ENCODE peak calls at places on chromosomes 3 and 15, in nine cellular contexts. N is pancreas; G is CD8-positive, alpha-beta T cell; L is H1; X is GM12864; Z is neural progenitor cell; E is choroid plexus epithelial cell; I is A673; S is AG09309. F is an unnamed sample.

GRCh38 chr3:170413291-170413690 is 5.4 kb upstream of the CLDN11 start:
- DNase-seq in N (no peak), G (no peak), L (no peak), X (no peak), Z (no peak), E (no peak), I (no peak), S (no peak), F (no peak)

GRCh38 chr3:52080830-52081719 is 24.7 kb upstream of the DUSP7 start:
- DNase-seq in N (peak; percentile 14), G (no peak), L (no peak), X (no peak), Z (no peak), E (no peak), I (no peak), S (no peak), F (no peak)

GRCh38 chr15:60077581-60078359 is 73.7 kb downstream of the FOXB1 start:
- DNase-seq in N (no peak), G (no peak), L (no peak), X (no peak), Z (peak; percentile 19), E (no peak), I (no peak), S (no peak), F (no peak)

GRCh38 chr15:68993276-68993675 is 21.2 kb upstream of the NOX5 start:
- DNase-seq in N (no peak), G (no peak), L (no peak), X (no peak), Z (no peak), E (no peak), I (no peak), S (no peak), F (no peak)

GRCh38 chr3:72539856-72540255 is 308.4 kb downstream of the SHQ1 start:
- DNase-seq in N (no peak), G (no peak), L (no peak), X (no peak), Z (no peak), E (no peak), I (no peak), S (no peak), F (no peak)

GRCh38 chr15:61195116-61196002 is 33.7 kb downstream of the RORA start:
- DNase-seq in N (no peak), G (no peak), L (no peak), X (peak; percentile 12), Z (peak; percentile 33), E (peak; percentile 75), I (peak; percentile 67), S (peak; percentile 8), F (peak; percentile 27)

GRCh38 chr15:26974120-26974780 is 3.3 kb downstream of the GABRG3 start:
- DNase-seq in N (no peak), G (no peak), L (no peak), X (no peak), Z (peak; percentile 55), E (peak; percentile 37), I (no peak), S (no peak), F (peak; percentile 26)

GRCh38 chr3:180646187-180646790 is 33.0 kb downstream of the CCDC39 start:
- DNase-seq in N (no peak), G (no peak), L (no peak), X (no peak), Z (no peak), E (peak; percentile 24), I (peak; percentile 9), S (no peak), F (no peak)

GRCh38 chr3:42756681-42757213 is 16.3 kb downstream of the CCDC13 start:
- DNase-seq in N (no peak), G (no peak), L (no peak), X (no peak), Z (no peak), E (no peak), I (no peak), S (no peak), F (no peak)

GRCh38 chr3:42758126-42758525 is 14.9 kb downstream of the CCDC13 start:
- DNase-seq in N (no peak), G (no peak), L (no peak), X (no peak), Z (no peak), E (no peak), I (no peak), S (no peak), F (no peak)

GRCh38 chr3:42753757-42754156 is 19.3 kb downstream of the CCDC13 start:
- DNase-seq in N (no peak), G (no peak), L (no peak), X (no peak), Z (no peak), E (no peak), I (no peak), S (no peak), F (no peak)

GRCh38 chr3:42752961-42753360 is 20.1 kb downstream of the CCDC13 start:
- DNase-seq in N (no peak), G (no peak), L (no peak), X (no peak), Z (no peak), E (no peak), I (no peak), S (no peak), F (no peak)

DNA sequence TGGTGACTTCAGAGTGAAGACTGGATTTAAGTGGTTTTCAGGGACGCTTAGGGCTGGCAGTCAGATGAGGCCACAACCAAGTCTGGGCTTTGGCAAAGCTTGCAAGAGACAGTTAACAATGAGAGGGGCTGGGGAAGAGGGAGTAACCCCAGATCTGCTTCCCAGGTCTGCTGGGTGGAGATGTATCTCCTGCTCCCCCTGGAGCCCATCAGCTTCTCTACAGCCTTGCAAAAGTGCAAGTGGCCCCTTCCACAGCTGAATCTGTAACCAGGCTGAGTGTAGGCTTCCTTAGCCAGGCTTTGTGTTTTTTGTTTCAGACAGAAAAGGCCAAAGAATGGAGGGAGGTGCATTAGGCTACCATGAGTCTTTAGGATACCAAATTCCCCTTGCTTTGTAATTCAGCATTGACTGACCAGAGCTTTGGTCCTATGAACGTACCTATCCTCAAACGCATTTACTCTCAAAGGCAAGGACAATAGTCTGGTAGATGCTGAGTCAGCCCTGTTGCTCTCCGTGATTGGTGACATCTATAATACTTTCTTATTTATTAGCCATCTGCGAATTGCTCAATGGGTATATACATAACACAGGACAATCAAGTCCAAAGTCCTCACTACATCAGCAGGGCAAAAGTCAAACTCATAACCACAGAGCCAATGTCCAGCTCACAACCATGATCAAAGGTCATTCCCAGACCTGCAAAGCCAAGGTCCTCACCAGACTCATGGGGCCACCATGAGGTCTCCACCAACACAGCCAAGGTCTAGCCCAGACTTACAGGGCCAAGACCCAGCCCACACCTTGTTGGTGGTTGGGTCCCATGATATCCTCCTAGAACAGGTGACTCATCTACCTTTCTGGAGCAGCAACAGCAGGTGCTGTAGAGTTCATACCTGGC is 17.1 kb downstream of the CCDC13 start:
- DNase-seq in N (no peak), G (no peak), L (no peak), X (no peak), Z (peak; percentile 79), E (peak; percentile 66), I (peak; percentile 19), S (no peak), F (no peak)
- TF ChIP-seq CTCF in N (no peak), G (no peak), L (peak; percentile 73), X (peak; percentile 60), Z (peak; percentile 62), E (peak; percentile 84), I (peak; percentile 45), S (peak; percentile 70), F (peak; percentile 37)

GRCh38 chr15:55586808-55587207 is 1.3 kb downstream of the PYGO1 start:
- DNase-seq in N (no peak), G (no peak), L (no peak), X (no peak), Z (no peak), E (no peak), I (no peak), S (no peak), F (no peak)
- H3K4me3 ChIP-seq in N (no peak overlapping the region), G (no peak overlapping the region), L (no peak overlapping the region), X (no peak overlapping the region), Z (peak overlapping the region; percentile 76), E (peak overlapping the region; percentile 71), I (peak overlapping the region; percentile 49), S (peak overlapping the region; percentile 66), F (no peak overlapping the region)

GRCh38 chr3:137695351-137695750 is 68.8 kb upstream of the SOX14 start:
- DNase-seq in N (no peak), G (no peak), L (no peak), X (no peak), Z (no peak), E (no peak), I (no peak), S (no peak), F (no peak)

GRCh38 chr3:137687181-137687880 is 76.8 kb upstream of the SOX14 start:
- DNase-seq in N (no peak), G (no peak), L (no peak), X (no peak), Z (no peak), E (no peak), I (no peak), S (no peak), F (peak; percentile 8)

DNA sequence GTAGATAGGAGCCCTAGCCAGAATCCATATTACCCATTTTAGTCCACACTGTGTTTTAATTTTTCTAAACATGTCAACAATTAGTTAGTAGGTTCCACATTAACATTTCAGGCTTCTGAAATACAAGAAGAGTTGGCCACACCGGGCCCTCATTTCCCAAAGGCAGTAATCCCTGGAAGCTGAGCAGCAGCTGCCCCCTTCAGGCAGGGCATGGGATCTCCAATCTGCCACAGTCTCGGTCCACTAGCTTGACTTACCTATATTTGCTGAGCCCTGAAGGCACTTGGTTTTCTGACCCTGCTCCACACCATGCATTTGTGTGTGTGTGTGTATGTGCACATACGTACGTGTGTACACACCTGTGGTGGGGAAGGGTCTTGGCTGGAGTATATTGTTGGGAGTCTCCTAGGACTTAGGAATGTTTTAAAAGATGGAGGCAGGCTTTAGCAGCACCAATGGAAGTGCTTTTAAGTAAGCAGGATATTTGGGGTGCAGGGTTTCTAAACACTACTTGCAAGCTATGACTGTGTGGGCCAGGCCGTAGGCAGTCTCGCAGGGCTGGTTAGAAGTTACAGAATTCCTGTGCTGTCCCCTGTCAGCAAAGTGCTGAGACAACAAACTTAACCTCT is 71.2 kb upstream of the SOX14 start:
- DNase-seq in N (no peak), G (no peak), L (peak; percentile 57), X (peak; percentile 3), Z (peak; percentile 78), E (no peak), I (peak; percentile 54), S (no peak), F (peak; percentile 19)
- TF ChIP-seq CTCF in N (no peak), G (no peak), L (peak; percentile 95), X (peak; percentile 67), Z (peak; percentile 87), E (no peak), I (peak; percentile 74), S (no peak), F (peak; percentile 92)

GRCh38 chr3:98032881-98033280 is 2.2 kb downstream of the GABRR3 start:
- DNase-seq in N (no peak), G (no peak), L (no peak), X (no peak), Z (no peak), E (no peak), I (no peak), S (no peak), F (no peak)

GRCh38 chr3:98034036-98034435 is 1.1 kb downstream of the GABRR3 start:
- DNase-seq in N (no peak), G (no peak), L (no peak), X (no peak), Z (no peak), E (no peak), I (no peak), S (no peak), F (no peak)

GRCh38 chr3:98038241-98038640 is 3.1 kb upstream of the GABRR3 start:
- DNase-seq in N (no peak), G (no peak), L (no peak), X (no peak), Z (no peak), E (peak; percentile 8), I (no peak), S (no peak), F (no peak)

GRCh38 chr3:98035208-98035607 is at the start of gene GABRR3:
- DNase-seq in N (no peak), G (no peak), L (no peak), X (no peak), Z (no peak), E (no peak), I (no peak), S (no peak), F (no peak)

GRCh38 chr3:98034486-98034885 is 629 bp downstream of the GABRR3 start:
- DNase-seq in N (no peak), G (no peak), L (no peak), X (no peak), Z (no peak), E (no peak), I (no peak), S (no peak), F (no peak)
- H3K4me3 ChIP-seq in N (no peak overlapping the region), G (no peak overlapping the region), L (no peak overlapping the region), X (no peak overlapping the region), Z (no peak overlapping the region), E (no peak overlapping the region), I (no peak overlapping the region), S (no peak overlapping the region), F (no peak overlapping the region)

F was measured in LNCaP clone FGC.